ENCODE peak calls at places on chromosome 16, in eight cellular contexts. Y is psoas muscle, X is tibial artery, O is tibial nerve, I is left lung, D is body of pancreas, Z is esophagus squamous epithelium, E is endothelial cell of umbilical vein. W is an unnamed sample.

GRCh38 chr16:14364386-14365199 is 265.5 kb downstream of the PARN start:
- DNase-seq in O (no peak), I (peak; percentile 59), E (no peak), Y (no peak), Z (no peak), D (no peak), X (no peak), W (no peak)

GRCh38 chr16:79899316-79900110 is 299.0 kb upstream of the MAF start:
- DNase-seq in Z (no peak), D (no peak), X (no peak), Y (no peak), O (no peak), I (no peak), E (no peak), W (no peak)

GRCh38 chr16:88503771-88504488 is 50.9 kb downstream of the ZFPM1 start:
- DNase-seq in X (no peak), O (no peak), Z (no peak), D (no peak), Y (no peak), I (no peak), E (no peak), W (no peak)

GRCh38 chr16:27695161-27695560 is 145.2 kb downstream of the KATNIP start:
- DNase-seq in Y (no peak), E (no peak), X (no peak), Z (no peak), O (no peak), D (no peak), I (no peak), W (no peak)

GRCh38 chr16:73350707-73351452 is 303.0 kb upstream of the ZFHX3 start:
- DNase-seq in Y (no peak), O (no peak), Z (no peak), E (no peak), I (no peak), D (no peak), X (no peak), W (no peak)

GRCh38 chr16:50311891-50312501 is 45.6 kb downstream of the ADCY7 start:
- DNase-seq in I (no peak), Z (no peak), X (no peak), D (no peak), E (no peak), O (no peak), Y (peak; percentile 23), W (peak; percentile 69)

GRCh38 chr16:9061358-9061813 is 30.1 kb upstream of the HAPSTR1 start:
- DNase-seq in I (peak; percentile 39), E (no peak), O (no peak), D (no peak), Y (peak; percentile 62), X (peak; percentile 34), Z (no peak), W (no peak)

GRCh38 chr16:78425957-78426590 is 326.6 kb downstream of the WWOX start:
- DNase-seq in D (no peak), I (no peak), E (no peak), O (no peak), Y (no peak), X (no peak), Z (no peak), W (no peak)

GRCh38 chr16:75385507-75386152 is 47.7 kb downstream of the CFDP1 start:
- DNase-seq in E (peak; percentile 88), D (no peak), X (no peak), Z (no peak), O (no peak), I (no peak), Y (no peak), W (no peak)

GRCh38 chr16:58198022-58198683 is at the start of gene CSNK2A2:
- DNase-seq in I (peak; percentile 70), Y (peak; percentile 88), E (no peak), D (peak; percentile 75), O (no peak), Z (no peak), X (peak; percentile 41), W (peak; percentile 72)

GRCh38 chr16:86896976-86897375 is 318.6 kb downstream of the FOXL1 start:
- DNase-seq in O (no peak), X (no peak), E (no peak), Z (no peak), D (no peak), I (no peak), Y (no peak), W (no peak)

GRCh38 chr16:87363771-87364476 is 19.7 kb downstream of the FBXO31 start:
- DNase-seq in Z (no peak), D (peak; percentile 32), E (peak; percentile 37), Y (peak; percentile 69), O (no peak), I (no peak), X (no peak), W (no peak)

GRCh38 chr16:31476305-31477219 is 4.6 kb downstream of the TGFB1I1 start:
- DNase-seq in X (peak; percentile 74), E (no peak), D (peak; percentile 94), O (peak; percentile 51), Z (peak; percentile 44), Y (peak; percentile 79), I (peak; percentile 92), W (no peak)

GRCh38 chr16:84326545-84326944 is 31.9 kb downstream of the WFDC1 start:
- DNase-seq in E (no peak), Z (no peak), X (no peak), I (no peak), D (no peak), Y (no peak), O (no peak), W (no peak)

GRCh38 chr16:6279261-6279660 is 1053.4 kb upstream of the RBFOX1 start:
- DNase-seq in Y (no peak), E (no peak), O (no peak), Z (no peak), X (no peak), D (no peak), I (no peak), W (no peak)

GRCh38 chr16:11729787-11730186 is 12.9 kb downstream of the TXNDC11 start:
- DNase-seq in Z (no peak), E (no peak), Y (no peak), X (no peak), I (peak; percentile 53), D (no peak), O (no peak), W (no peak)

GRCh38 chr16:82629441-82630027 is 2.8 kb downstream of the CDH13 start:
- DNase-seq in O (no peak), Z (no peak), Y (no peak), I (no peak), X (no peak), E (peak; percentile 93), D (no peak), W (no peak)

GRCh38 chr16:30095166-30096078 is 591 bp downstream of the YPEL3 start:
- DNase-seq in O (no peak), Y (no peak), Z (no peak), X (no peak), I (no peak), E (no peak), D (peak; percentile 47), W (no peak)

GRCh38 chr16:68365167-68365817 is 54.5 kb downstream of the PRMT7 start:
- DNase-seq in O (no peak), I (no peak), D (no peak), E (no peak), X (peak; percentile 47), Y (no peak), Z (no peak), W (no peak)

GRCh38 chr16:68366062-68366461 is 55.2 kb downstream of the PRMT7 start:
- DNase-seq in Z (no peak), X (no peak), I (no peak), O (no peak), Y (no peak), D (no peak), E (no peak), W (no peak)

GRCh38 chr16:68363847-68364600 is 53.2 kb downstream of the PRMT7 start:
- DNase-seq in X (no peak), I (no peak), E (no peak), O (no peak), Z (no peak), D (no peak), Y (no peak), W (no peak)

GRCh38 chr16:68362952-68363846 is 52.4 kb downstream of the PRMT7 start:
- DNase-seq in E (no peak), O (no peak), X (no peak), Y (no peak), D (no peak), Z (no peak), I (no peak), W (no peak)

GRCh38 chr16:68364601-68364998 is 53.8 kb downstream of the PRMT7 start:
- DNase-seq in I (no peak), D (no peak), O (no peak), Y (no peak), E (no peak), Z (no peak), X (no peak), W (no peak)
- TF ChIP-seq CTCF in I (no peak), D (no peak), O (no peak), Y (no peak), E (no peak), Z (no peak), X (no peak), W (no peak)

DNA sequence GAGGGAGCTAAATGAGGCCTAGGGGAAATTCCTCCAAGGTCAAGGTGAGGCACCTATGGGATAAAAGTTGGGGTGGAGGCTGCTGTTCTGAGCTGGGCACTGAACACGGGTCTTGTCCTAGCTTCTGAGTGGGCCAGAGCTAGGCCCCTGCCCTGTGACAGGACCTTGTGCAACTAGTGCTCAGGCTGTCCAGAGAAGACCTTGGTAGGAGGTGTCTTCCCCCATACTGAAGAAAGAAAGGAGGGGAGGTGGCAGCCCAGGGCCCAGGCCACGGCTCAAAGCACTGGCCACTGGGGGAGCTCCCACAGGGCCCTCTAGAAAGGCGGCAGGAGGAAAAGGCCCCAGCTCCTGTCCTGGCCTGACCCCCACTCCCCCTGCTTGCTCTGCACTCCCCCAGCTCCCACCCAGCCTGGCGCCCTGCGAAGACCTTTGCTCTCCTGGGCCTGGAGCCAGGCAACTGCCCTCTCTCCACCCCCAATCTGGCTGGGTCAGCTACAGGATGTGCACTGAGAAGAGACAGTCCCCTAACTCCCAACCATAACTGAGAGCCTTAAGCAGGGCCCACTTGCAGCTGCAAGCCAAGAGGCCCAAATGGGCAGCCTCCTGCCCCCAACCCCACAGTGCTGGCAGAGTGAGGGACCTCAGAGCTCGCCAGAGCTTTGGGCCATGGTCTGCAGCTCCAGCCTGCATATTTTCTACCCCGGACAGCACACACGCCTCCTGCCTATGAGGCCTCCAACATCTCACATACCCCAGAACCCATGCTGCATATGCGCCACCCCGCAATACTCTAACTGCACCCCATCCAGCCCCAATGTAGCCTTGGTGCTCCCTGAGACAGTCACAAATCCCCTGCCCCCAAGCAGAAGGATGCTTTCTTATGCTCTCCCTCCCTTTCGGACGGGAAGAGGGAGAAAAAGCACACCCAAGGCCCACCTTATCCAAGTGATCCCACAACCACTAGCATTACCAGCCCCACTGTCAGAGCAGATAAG is 15.3 kb downstream of the HSD11B2 start:
- DNase-seq in Z (no peak), D (peak; percentile 71), I (no peak), E (no peak), Y (no peak), O (no peak), X (no peak), W (no peak)
- H3K27ac ChIP-seq in Z (no peak overlapping the region), D (peak overlapping the region; percentile 22), I (peak overlapping the region; percentile 16), E (no peak overlapping the region), Y (peak overlapping the region; percentile 2), O (peak overlapping the region; percentile 50), X (no peak overlapping the region), W (no peak overlapping the region)

GRCh38 chr16:55494994-55495421 is 13.9 kb upstream of the LPCAT2 start:
- DNase-seq in E (peak; percentile 85), D (peak; percentile 50), Y (no peak), O (no peak), I (no peak), Z (no peak), X (peak; percentile 63), W (no peak)
- TF ChIP-seq CTCF in E (peak; percentile 33), D (peak; percentile 54), Y (peak; percentile 41), O (peak; percentile 78), I (no peak), Z (peak; percentile 11), X (peak; percentile 16), W (no peak)

GRCh38 chr16:68539704-68540370 is 746 bp downstream of the ZFP90 start:
- DNase-seq in Y (no peak), O (no peak), E (peak; percentile 19), X (no peak), D (peak; percentile 16), I (no peak), Z (no peak), W (no peak)
- H3K27ac ChIP-seq in Y (no peak overlapping the region), O (peak overlapping the region; percentile 89), E (no peak overlapping the region), X (peak overlapping the region; percentile 81), D (no peak overlapping the region), I (peak overlapping the region; percentile 79), Z (peak overlapping the region; percentile 88), W (peak overlapping the region; percentile 65)

W was measured in coronary artery.